ENCODE peak calls at places on chromosomes 13 and 19, in five cellular contexts. E is right atrium auricular region, M is K562, U is dorsolateral prefrontal cortex, L is cardiac muscle cell. W is an unnamed sample.

GRCh38 chr19:16301999-16302694 is 22.5 kb upstream of the KLF2 start:
- DNase-seq in E (no peak), M (no peak), U (no peak), L (no peak), W (peak)

GRCh38 chr13:89214115-89214514 is 1542.9 kb downstream of the SLITRK5 start:
- DNase-seq in E (no peak), M (no peak), U (no peak), L (no peak), W (no peak)

GRCh38 chr13:48009298-48009697 is 8.2 kb upstream of the SUCLA2 start:
- DNase-seq in E (no peak), M (no peak), U (no peak), L (peak), W (peak)

GRCh38 chr19:4910594-4911273 is 1.4 kb downstream of the UHRF1 start:
- DNase-seq in E (no peak), M (no peak), U (no peak), L (peak), W (no peak)

GRCh38 chr19:38035515-38036495 is 128.8 kb downstream of the SIPA1L3 start:
- DNase-seq in E (no peak), M (no peak), U (no peak), L (peak), W (no peak)

GRCh38 chr13:43269037-43269476 is 245.7 kb downstream of the DNAJC15 start:
- DNase-seq in E (no peak), M (no peak), U (no peak), L (peak), W (peak)

GRCh38 chr19:42596391-42597071 is 1.8 kb upstream of the CEACAM8 start:
- DNase-seq in E (no peak), M (peak), U (peak), L (peak), W (no peak)

GRCh38 chr19:2790557-2791271 is 5.4 kb downstream of the THOP1 start:
- DNase-seq in E (no peak), M (no peak), U (no peak), L (no peak), W (no peak)

GRCh38 chr13:78978381-78978998 is 319.5 kb upstream of the OBI1 start:
- DNase-seq in E (no peak), M (peak), U (no peak), L (peak), W (peak)

GRCh38 chr13:75489502-75490263 is 7.7 kb upstream of the TBC1D4 start:
- DNase-seq in E (no peak), M (no peak), U (no peak), L (peak), W (peak)

GRCh38 chr19:46426506-46427162 is 2.1 kb downstream of the PNMA8C start:
- DNase-seq in E (no peak), M (peak), U (peak), L (peak), W (no peak)

GRCh38 chr13:31322025-31322424 is 122.2 kb downstream of the B3GLCT start:
- DNase-seq in E (peak), M (no peak), U (no peak), L (peak), W (peak)

GRCh38 chr19:9309974-9310446 is 372 bp upstream of the ZNF699 start:
- DNase-seq in E (peak), M (peak), U (peak), L (peak), W (no peak)

GRCh38 chr19:16268676-16269319 is 55.8 kb upstream of the KLF2 start:
- DNase-seq in E (no peak), M (no peak), U (no peak), L (no peak), W (no peak)

GRCh38 chr13:110661256-110661655 is 44.7 kb downstream of the CARS2 start:
- DNase-seq in E (no peak), M (no peak), U (no peak), L (peak), W (no peak)

GRCh38 chr19:40141546-40141945 is 49.7 kb upstream of the MAP3K10 start:
- DNase-seq in E (no peak), M (no peak), U (no peak), L (no peak), W (no peak)

GRCh38 chr13:99596180-99596579 is 94.9 kb downstream of the TM9SF2 start:
- DNase-seq in E (no peak), M (no peak), U (no peak), L (no peak), W (no peak)

GRCh38 chr13:48000559-48001126 is 430 bp downstream of the SUCLA2 start:
- DNase-seq in E (no peak), M (peak), U (no peak), L (no peak), W (peak)

GRCh38 chr19:24048261-24048660 is 38.7 kb upstream of the ZNF254 start:
- DNase-seq in E (no peak), M (no peak), U (no peak), L (no peak), W (no peak)

GRCh38 chr13:113927661-113928581 is 46.0 kb downstream of the C13orf46 start:
- DNase-seq in E (no peak), M (no peak), U (no peak), L (peak), W (peak)

GRCh38 chr19:4121815-4122214 is 2.1 kb downstream of the MAP2K2 start:
- DNase-seq in E (no peak), M (peak), U (no peak), L (no peak), W (no peak)

GRCh38 chr13:113620036-113620435 is 35.5 kb downstream of the TFDP1 start:
- DNase-seq in E (no peak), M (no peak), U (no peak), L (no peak), W (no peak)

GRCh38 chr13:97366172-97366688 is 67.7 kb upstream of the RAP2A start:
- DNase-seq in E (no peak), M (no peak), U (no peak), L (no peak), W (no peak)

GRCh38 chr13:30806784-30807183 is 71.4 kb downstream of the ALOX5AP start:
- DNase-seq in E (no peak), M (no peak), U (no peak), L (peak), W (peak)

GRCh38 chr19:1672038-1672768 is 19.8 kb upstream of the TCF3 start:
- DNase-seq in E (no peak), M (peak), U (no peak), L (peak), W (no peak)

GRCh38 chr13:106355866-106356265 is 179.6 kb downstream of the EFNB2 start:
- DNase-seq in E (no peak), M (no peak), U (no peak), L (no peak), W (no peak)

GRCh38 chr13:109790951-109791605 is 4.7 kb upstream of the IRS2 start:
- DNase-seq in E (no peak), M (no peak), U (no peak), L (peak), W (peak)

GRCh38 chr19:7917292-7918061 is 2.7 kb upstream of the SNAPC2 start:
- DNase-seq in E (no peak), M (no peak), U (no peak), L (peak), W (no peak)

GRCh38 chr19:17333611-17334413 is 843 bp downstream of the ANO8 start:
- DNase-seq in E (no peak), M (peak), U (no peak), L (peak), W (peak)

GRCh38 chr13:76948139-76948538 is at the start of gene ACOD1:
- DNase-seq in E (no peak), M (no peak), U (no peak), L (no peak), W (no peak)

GRCh38 chr19:16070366-16070990 is 5.8 kb upstream of the TPM4 start:
- DNase-seq in E (peak), M (peak), U (no peak), L (no peak), W (peak)

GRCh38 chr19:12840091-12841079 is 2.1 kb downstream of the MAST1 start:
- DNase-seq in E (no peak), M (peak), U (no peak), L (peak), W (peak)

GRCh38 chr19:12838893-12839656 is 760 bp downstream of the MAST1 start:
- DNase-seq in E (no peak), M (no peak), U (no peak), L (no peak), W (no peak)

GRCh38 chr19:12836529-12836863 is 1.8 kb upstream of the MAST1 start:
- DNase-seq in E (no peak), M (no peak), U (no peak), L (no peak), W (no peak)

GRCh38 chr19:12837225-12837624 is 1.1 kb upstream of the MAST1 start:
- DNase-seq in E (no peak), M (peak), U (no peak), L (no peak), W (no peak)

GRCh38 chr19:12838182-12838890 is at the start of gene MAST1:
- DNase-seq in E (no peak), M (peak), U (peak), L (peak), W (no peak)
- H3K27ac ChIP-seq in E (no peak), M (peak), U (peak), L (no peak), W (no peak)

GRCh38 chr19:34678421-34678820 is 943 bp downstream of the ZNF302 start:
- DNase-seq in E (no peak), M (no peak), U (no peak), L (no peak), W (no peak)
- H3K27ac ChIP-seq in E (peak), M (no peak), U (no peak), L (no peak), W (peak)

GRCh38 chr13:26459276-26460131 is 98.0 kb upstream of the WASF3 start:
- DNase-seq in E (no peak), M (no peak), U (no peak), L (no peak), W (no peak)
- H3K27ac ChIP-seq in E (peak), M (no peak), U (no peak), L (no peak), W (no peak)

GRCh38 chr13:92221916-92222315 is 823.5 kb downstream of the GPC5 start:
- DNase-seq in E (no peak), M (no peak), U (no peak), L (no peak), W (no peak)

GRCh38 chr13:92224825-92225224 is 826.4 kb downstream of the GPC5 start:
- DNase-seq in E (no peak), M (no peak), U (no peak), L (no peak), W (no peak)

GRCh38 chr13:92224052-92224821 is 825.8 kb downstream of the GPC5 start:
- DNase-seq in E (no peak), M (no peak), U (no peak), L (peak), W (peak)

DNA sequence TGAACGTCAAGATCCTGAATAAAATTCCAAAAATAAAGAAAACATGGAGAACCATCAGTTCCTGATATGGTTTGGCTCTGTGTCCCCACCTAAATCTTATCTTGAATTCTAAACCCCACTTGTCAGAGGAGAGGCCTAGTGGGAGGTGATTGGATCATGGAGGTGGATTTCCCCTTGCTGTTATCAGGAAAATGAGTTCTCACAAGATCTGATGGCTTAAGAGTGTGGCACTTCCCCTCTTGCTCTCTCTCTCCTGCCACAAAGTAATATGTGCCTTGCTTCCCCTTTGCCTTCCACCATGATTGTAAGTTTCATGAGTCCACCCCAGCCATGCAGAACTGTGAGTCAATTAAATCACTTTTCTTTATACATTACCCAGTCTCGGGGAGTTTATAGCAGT is 827.4 kb downstream of the GPC5 start:
- DNase-seq in E (no peak), M (no peak), U (no peak), L (peak), W (no peak)
- H3K27ac ChIP-seq in E (no peak), M (no peak), U (no peak), L (no peak), W (no peak)

W was measured in mammary epithelial cell.